ENCODE peak calls at places on chromosome 17, in five cellular contexts. One of them, this sample, is unnamed.

GRCh38 chr17:71115669-71115972 is 946.3 kb downstream of the KCNJ2 start:
- DNase-seq in esophagus squamous epithelium: no peak
- DNase-seq in heart left ventricle: no peak
- DNase-seq in A549: no peak
- DNase-seq in transverse colon: no peak
- DNase-seq in this sample: no peak

GRCh38 chr17:5198472-5198871 is 6.8 kb upstream of the ZNF594 start:
- DNase-seq in heart left ventricle: no peak
- DNase-seq in esophagus squamous epithelium: no peak
- DNase-seq in A549: no peak
- DNase-seq in transverse colon: no peak
- DNase-seq in this sample: peak

GRCh38 chr17:19705771-19706770 is 10.3 kb downstream of the SLC47A2 start:
- DNase-seq in A549: no peak
- DNase-seq in esophagus squamous epithelium: no peak
- DNase-seq in transverse colon: no peak
- DNase-seq in heart left ventricle: no peak
- DNase-seq in this sample: no peak

GRCh38 chr17:5516060-5516792 is 29.9 kb downstream of the MIS12 start:
- DNase-seq in heart left ventricle: no peak
- DNase-seq in A549: peak
- DNase-seq in transverse colon: no peak
- DNase-seq in esophagus squamous epithelium: no peak
- DNase-seq in this sample: no peak

GRCh38 chr17:38464251-38464722 is 36.0 kb downstream of the ARHGAP23 start:
- DNase-seq in transverse colon: no peak
- DNase-seq in heart left ventricle: peak
- DNase-seq in A549: no peak
- DNase-seq in esophagus squamous epithelium: no peak
- DNase-seq in this sample: peak

GRCh38 chr17:83093506-83093905 is 14.1 kb downstream of the METRNL start:
- DNase-seq in heart left ventricle: no peak
- DNase-seq in esophagus squamous epithelium: no peak
- DNase-seq in A549: no peak
- DNase-seq in transverse colon: no peak
- DNase-seq in this sample: no peak

GRCh38 chr17:29005936-29006438 is at the start of gene SEZ6:
- DNase-seq in esophagus squamous epithelium: no peak
- DNase-seq in heart left ventricle: peak
- DNase-seq in transverse colon: peak
- DNase-seq in A549: peak
- DNase-seq in this sample: no peak

GRCh38 chr17:33112763-33113162 is 121.1 kb downstream of the SPACA3 start:
- DNase-seq in A549: peak
- DNase-seq in heart left ventricle: no peak
- DNase-seq in esophagus squamous epithelium: no peak
- DNase-seq in transverse colon: no peak
- DNase-seq in this sample: no peak

GRCh38 chr17:50265690-50266306 is 8.5 kb upstream of the TMEM92 start:
- DNase-seq in transverse colon: no peak
- DNase-seq in esophagus squamous epithelium: no peak
- DNase-seq in heart left ventricle: no peak
- DNase-seq in A549: no peak
- DNase-seq in this sample: no peak

GRCh38 chr17:76689859-76690258 is 20.9 kb downstream of the MXRA7 start:
- DNase-seq in transverse colon: no peak
- DNase-seq in A549: no peak
- DNase-seq in esophagus squamous epithelium: no peak
- DNase-seq in heart left ventricle: peak
- DNase-seq in this sample: no peak

GRCh38 chr17:76893623-76894358 is 25.6 kb downstream of the MGAT5B start:
- DNase-seq in heart left ventricle: no peak
- DNase-seq in esophagus squamous epithelium: no peak
- DNase-seq in transverse colon: no peak
- DNase-seq in A549: no peak
- DNase-seq in this sample: no peak

GRCh38 chr17:80961516-80961915 is 30.1 kb upstream of the CHMP6 start:
- DNase-seq in A549: no peak
- DNase-seq in esophagus squamous epithelium: no peak
- DNase-seq in transverse colon: no peak
- DNase-seq in heart left ventricle: no peak
- DNase-seq in this sample: no peak

GRCh38 chr17:49694847-49695697 is 12.7 kb downstream of the SLC35B1 start:
- DNase-seq in A549: peak
- DNase-seq in esophagus squamous epithelium: no peak
- DNase-seq in heart left ventricle: no peak
- DNase-seq in transverse colon: peak
- DNase-seq in this sample: peak

GRCh38 chr17:68011199-68011665 is 15.0 kb upstream of the C17orf58 start:
- DNase-seq in heart left ventricle: peak
- DNase-seq in esophagus squamous epithelium: no peak
- DNase-seq in transverse colon: peak
- DNase-seq in A549: peak
- DNase-seq in this sample: peak

GRCh38 chr17:2040942-2041560 is 771 bp upstream of the OVCA2 start:
- DNase-seq in A549: no peak
- DNase-seq in esophagus squamous epithelium: no peak
- DNase-seq in heart left ventricle: no peak
- DNase-seq in transverse colon: no peak
- DNase-seq in this sample: peak

GRCh38 chr17:38544839-38545209 is 60.9 kb downstream of the SRCIN1 start:
- DNase-seq in A549: no peak
- DNase-seq in heart left ventricle: no peak
- DNase-seq in transverse colon: no peak
- DNase-seq in esophagus squamous epithelium: no peak
- DNase-seq in this sample: no peak

GRCh38 chr17:80146121-80147034 is 550 bp downstream of the EIF4A3 start:
- DNase-seq in esophagus squamous epithelium: no peak
- DNase-seq in transverse colon: no peak
- DNase-seq in heart left ventricle: no peak
- DNase-seq in A549: no peak
- DNase-seq in this sample: peak

GRCh38 chr17:38750312-38751121 is 2.0 kb upstream of the PSMB3 start:
- DNase-seq in transverse colon: no peak
- DNase-seq in A549: no peak
- DNase-seq in esophagus squamous epithelium: no peak
- DNase-seq in heart left ventricle: no peak
- DNase-seq in this sample: no peak

GRCh38 chr17:77609553-77610517 is 348.7 kb upstream of the TNRC6C start:
- DNase-seq in transverse colon: peak
- DNase-seq in heart left ventricle: no peak
- DNase-seq in A549: no peak
- DNase-seq in esophagus squamous epithelium: no peak
- DNase-seq in this sample: peak

GRCh38 chr17:35094902-35095301 is 24.8 kb downstream of the RAD51D start:
- DNase-seq in heart left ventricle: no peak
- DNase-seq in A549: no peak
- DNase-seq in esophagus squamous epithelium: no peak
- DNase-seq in transverse colon: no peak
- DNase-seq in this sample: no peak

GRCh38 chr17:36921131-36921851 is 16.0 kb upstream of the LHX1 start:
- DNase-seq in heart left ventricle: no peak
- DNase-seq in A549: peak
- DNase-seq in esophagus squamous epithelium: no peak
- DNase-seq in transverse colon: no peak
- DNase-seq in this sample: no peak

GRCh38 chr17:46166692-46167249 is 26.5 kb downstream of the KANSL1 start:
- DNase-seq in heart left ventricle: no peak
- DNase-seq in A549: no peak
- DNase-seq in esophagus squamous epithelium: no peak
- DNase-seq in transverse colon: no peak
- DNase-seq in this sample: no peak

GRCh38 chr17:48262982-48263586 is 155.5 kb downstream of the SNX11 start:
- DNase-seq in transverse colon: no peak
- DNase-seq in heart left ventricle: no peak
- DNase-seq in esophagus squamous epithelium: no peak
- DNase-seq in A549: peak
- DNase-seq in this sample: no peak

GRCh38 chr17:48258317-48258716 is 150.8 kb downstream of the SNX11 start:
- DNase-seq in heart left ventricle: no peak
- DNase-seq in A549: no peak
- DNase-seq in transverse colon: no peak
- DNase-seq in esophagus squamous epithelium: no peak
- DNase-seq in this sample: no peak

GRCh38 chr17:48259710-48260291 is 152.2 kb downstream of the SNX11 start:
- DNase-seq in A549: peak
- DNase-seq in transverse colon: no peak
- DNase-seq in heart left ventricle: no peak
- DNase-seq in esophagus squamous epithelium: no peak
- DNase-seq in this sample: no peak

GRCh38 chr17:48261297-48261880 is 153.8 kb downstream of the SNX11 start:
- DNase-seq in transverse colon: peak
- DNase-seq in A549: peak
- DNase-seq in heart left ventricle: peak
- DNase-seq in esophagus squamous epithelium: no peak
- DNase-seq in this sample: no peak
- TF ChIP-seq CTCF in transverse colon: peak
- TF ChIP-seq CTCF in A549: peak
- TF ChIP-seq CTCF in heart left ventricle: peak
- TF ChIP-seq CTCF in esophagus squamous epithelium: peak
- TF ChIP-seq CTCF in this sample: no peak

DNA sequence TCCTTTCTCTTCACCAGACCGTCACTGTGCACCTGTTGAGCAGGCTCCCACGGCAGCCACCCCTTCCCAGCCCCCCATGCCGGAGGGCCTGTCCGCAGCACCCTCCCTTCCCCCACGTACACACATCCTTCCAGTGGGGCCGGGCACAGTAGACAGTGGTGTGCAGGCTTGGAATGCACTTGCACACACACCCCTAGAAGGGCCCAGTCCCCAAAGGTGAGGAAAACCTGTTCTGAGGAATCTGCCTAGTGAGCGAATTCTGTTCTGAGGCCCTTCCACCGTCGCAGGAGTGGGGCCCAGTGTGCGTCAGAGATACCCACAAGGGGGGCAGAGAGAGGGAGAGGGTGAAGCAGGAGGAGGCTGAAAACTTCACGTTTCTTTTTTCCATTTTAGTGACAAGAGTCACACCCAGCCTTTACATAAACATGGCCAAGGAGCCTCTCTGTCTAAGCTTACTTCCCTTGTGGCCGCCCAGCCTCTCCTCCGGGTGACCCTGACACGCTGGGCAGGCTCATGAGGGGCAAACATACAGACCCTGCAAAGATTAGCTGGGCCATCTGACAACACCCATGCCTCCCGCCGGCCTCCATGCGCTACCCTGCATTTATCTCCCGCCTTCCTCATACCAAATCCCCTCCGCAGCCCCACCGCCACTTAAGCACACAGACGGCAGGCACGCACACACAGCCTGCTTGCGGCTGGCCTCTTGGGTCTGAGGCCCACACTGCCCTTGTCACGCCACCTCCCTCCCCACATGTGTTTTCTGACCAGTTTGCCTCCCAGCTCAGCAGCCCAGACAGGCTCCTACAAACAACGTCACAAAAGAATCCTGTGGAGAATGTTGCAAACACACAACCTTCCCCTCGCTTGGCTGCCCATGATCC is 1.8 kb downstream of the ZBTB4 start:
- DNase-seq in transverse colon: peak
- DNase-seq in esophagus squamous epithelium: no peak
- DNase-seq in heart left ventricle: peak
- DNase-seq in A549: no peak
- DNase-seq in this sample: no peak
- TF ChIP-seq POLR2A in transverse colon: no peak
- TF ChIP-seq POLR2A in esophagus squamous epithelium: peak
- TF ChIP-seq POLR2A in heart left ventricle: no peak
- TF ChIP-seq POLR2A in A549: no peak
- TF ChIP-seq POLR2A in this sample: no peak

GRCh38 chr17:51850206-51850605 is 308.3 kb downstream of the CA10 start:
- DNase-seq in transverse colon: no peak
- DNase-seq in esophagus squamous epithelium: no peak
- DNase-seq in A549: no peak
- DNase-seq in heart left ventricle: no peak
- DNase-seq in this sample: no peak
- TF ChIP-seq CTCF in transverse colon: no peak
- TF ChIP-seq CTCF in esophagus squamous epithelium: no peak
- TF ChIP-seq CTCF in A549: no peak
- TF ChIP-seq CTCF in heart left ventricle: no peak
- TF ChIP-seq CTCF in this sample: no peak

DNA sequence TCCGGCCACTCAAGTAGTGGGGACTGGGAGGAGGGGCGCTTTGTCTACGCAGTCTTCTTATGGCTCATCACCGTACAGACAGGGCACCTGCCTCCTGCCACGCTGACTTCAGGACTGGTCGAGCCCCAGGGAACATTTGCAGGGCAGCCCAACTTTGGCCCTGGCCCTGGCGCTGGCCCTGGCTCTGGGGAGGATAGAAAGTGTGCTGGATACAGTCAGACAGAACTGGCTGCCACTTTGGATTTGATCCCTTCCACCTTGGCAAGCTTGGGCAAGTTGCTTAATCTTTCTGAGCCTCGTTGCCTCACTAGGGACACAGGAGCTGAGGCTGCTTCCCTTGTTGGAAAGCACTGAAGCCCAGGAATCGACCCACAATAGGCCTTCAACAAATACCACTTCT is 13.6 kb downstream of the LGALS9 start:
- DNase-seq in esophagus squamous epithelium: no peak
- DNase-seq in heart left ventricle: peak
- DNase-seq in A549: no peak
- DNase-seq in transverse colon: no peak
- DNase-seq in this sample: peak
- TF ChIP-seq POLR2A in esophagus squamous epithelium: no peak
- TF ChIP-seq POLR2A in heart left ventricle: no peak
- TF ChIP-seq POLR2A in A549: no peak
- TF ChIP-seq POLR2A in transverse colon: no peak
- TF ChIP-seq POLR2A in this sample: no peak

This sample was measured in lower leg skin.